ENCODE peak calls at places on chromosomes 5 and 9, in five cellular contexts. Y is CD4-positive, alpha-beta T cell; J is GM12878; V is RWPE2; E is progenitor cell of endocrine pancreas. N is an unnamed sample.

GRCh38 chr9:134659688-134660131 is 18.1 kb downstream of the COL5A1 start:
- DNase-seq in Y (no peak), J (no peak), V (peak; percentile 30), E (no peak), N (peak; percentile 52)

GRCh38 chr5:52811067-52811749 is 23.5 kb downstream of the ITGA1 start:
- DNase-seq in Y (no peak), J (no peak), V (no peak), E (no peak), N (no peak)

GRCh38 chr5:128695791-128696520 is 157.9 kb upstream of the FBN2 start:
- DNase-seq in Y (no peak), J (no peak), V (no peak), E (no peak), N (no peak)

GRCh38 chr5:143536364-143536763 is 132.9 kb upstream of the NR3C1 start:
- DNase-seq in Y (no peak), J (no peak), V (peak; percentile 76), E (no peak), N (no peak)

GRCh38 chr5:144478532-144478931 is 307.9 kb downstream of the KCTD16 start:
- DNase-seq in Y (no peak), J (no peak), V (no peak), E (no peak), N (no peak)

GRCh38 chr9:4305065-4305481 is 5.2 kb upstream of the GLIS3 start:
- DNase-seq in Y (no peak), J (no peak), V (no peak), E (no peak), N (no peak)

GRCh38 chr9:24045150-24045549 is 219.1 kb upstream of the ELAVL2 start:
- DNase-seq in Y (no peak), J (no peak), V (no peak), E (no peak), N (no peak)

GRCh38 chr9:19247420-19247819 is 16.9 kb downstream of the DENND4C start:
- DNase-seq in Y (no peak), J (no peak), V (no peak), E (no peak), N (no peak)

GRCh38 chr5:151825445-151825844 is 53.7 kb downstream of the G3BP1 start:
- DNase-seq in Y (peak; percentile 15), J (peak; percentile 17), V (no peak), E (peak; percentile 56), N (no peak)

GRCh38 chr5:59673438-59674058 is 220.0 kb downstream of the PDE4D start:
- DNase-seq in Y (no peak), J (no peak), V (no peak), E (no peak), N (no peak)

GRCh38 chr5:117645400-117645799 is 1070.8 kb upstream of the SEMA6A start:
- DNase-seq in Y (no peak), J (no peak), V (no peak), E (no peak), N (no peak)

GRCh38 chr5:167254150-167254549 is 1037.3 kb upstream of the WWC1 start:
- DNase-seq in Y (no peak), J (no peak), V (no peak), E (no peak), N (no peak)

GRCh38 chr9:17839744-17840143 is 260.9 kb downstream of the SH3GL2 start:
- DNase-seq in Y (no peak), J (no peak), V (no peak), E (no peak), N (no peak)

GRCh38 chr9:22447607-22448305 is 1.1 kb downstream of the DMRTA1 start:
- DNase-seq in Y (no peak), J (no peak), V (no peak), E (no peak), N (no peak)

GRCh38 chr9:83656952-83657351 is 34.0 kb downstream of the IDNK start:
- DNase-seq in Y (no peak), J (no peak), V (no peak), E (no peak), N (no peak)

GRCh38 chr5:66582499-66582898 is 13.7 kb upstream of the MAST4 start:
- DNase-seq in Y (no peak), J (no peak), V (no peak), E (no peak), N (no peak)

GRCh38 chr9:137665226-137665625 is 46.4 kb downstream of the EHMT1 start:
- DNase-seq in Y (no peak), J (no peak), V (no peak), E (no peak), N (no peak)

GRCh38 chr9:137666950-137667670 is 48.3 kb downstream of the EHMT1 start:
- DNase-seq in Y (no peak), J (no peak), V (no peak), E (no peak), N (peak; percentile 84)

GRCh38 chr9:137664676-137665075 is 45.9 kb downstream of the EHMT1 start:
- DNase-seq in Y (no peak), J (no peak), V (no peak), E (no peak), N (no peak)

GRCh38 chr9:137666505-137666809 is 47.7 kb downstream of the EHMT1 start:
- DNase-seq in Y (no peak), J (no peak), V (no peak), E (no peak), N (peak; percentile 73)

GRCh38 chr9:137665697-137666504 is 47.1 kb downstream of the EHMT1 start:
- DNase-seq in Y (no peak), J (no peak), V (no peak), E (no peak), N (peak; percentile 50)
- TF ChIP-seq CTCF in Y (no peak), J (no peak), V (no peak), E (peak; percentile 30), N (no peak)

GRCh38 chr5:121158433-121158832 is 693.2 kb upstream of the FTMT start:
- DNase-seq in Y (no peak), J (no peak), V (no peak), E (no peak), N (no peak)
- TF ChIP-seq CTCF in Y (no peak), J (no peak), V (no peak), E (no peak), N (no peak)

GRCh38 chr5:56451742-56452141 is 218.6 kb upstream of the ANKRD55 start:
- DNase-seq in Y (no peak), J (no peak), V (no peak), E (no peak), N (no peak)

GRCh38 chr5:56457887-56458451 is 224.8 kb upstream of the ANKRD55 start:
- DNase-seq in Y (no peak), J (no peak), V (no peak), E (no peak), N (no peak)

GRCh38 chr5:56454219-56454862 is 221.2 kb upstream of the ANKRD55 start:
- DNase-seq in Y (no peak), J (no peak), V (no peak), E (no peak), N (no peak)

GRCh38 chr5:56456002-56456401 is 222.9 kb upstream of the ANKRD55 start:
- DNase-seq in Y (no peak), J (no peak), V (no peak), E (no peak), N (no peak)

DNA sequence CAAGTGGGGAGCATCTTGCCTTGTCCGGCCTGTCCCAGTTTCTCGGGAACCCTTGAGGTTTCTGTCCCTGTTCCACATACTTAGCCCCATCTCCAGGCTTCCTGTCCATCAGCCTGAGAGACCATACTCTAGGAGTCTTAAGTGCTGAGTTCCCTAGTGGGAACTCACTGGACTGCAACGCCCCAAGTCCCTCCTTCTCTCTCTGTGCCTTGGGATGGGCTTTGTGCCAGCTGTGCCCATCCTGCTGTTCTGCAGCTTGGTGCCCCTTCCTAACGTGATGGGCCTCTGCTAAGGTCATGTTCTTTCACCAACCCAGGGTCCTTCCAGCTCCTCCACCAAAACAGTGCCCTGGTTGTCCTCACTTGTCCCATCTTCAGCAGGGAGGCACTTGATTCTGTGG is 222.3 kb upstream of the ANKRD55 start:
- DNase-seq in Y (no peak), J (no peak), V (no peak), E (no peak), N (no peak)
- TF ChIP-seq CTCF in Y (no peak), J (no peak), V (no peak), E (no peak), N (no peak)

GRCh38 chr9:128829477-128830251 is at the start of gene SPOUT1:
- DNase-seq in Y (peak; percentile 90), J (peak; percentile 77), V (peak; percentile 93), E (peak; percentile 87), N (peak; percentile 97)

GRCh38 chr9:128824911-128825310 is 4.7 kb downstream of the SPOUT1 start:
- DNase-seq in Y (no peak), J (no peak), V (no peak), E (no peak), N (no peak)

GRCh38 chr9:128825923-128826702 is 3.5 kb downstream of the SPOUT1 start:
- DNase-seq in Y (no peak), J (no peak), V (no peak), E (no peak), N (no peak)

GRCh38 chr9:128828719-128829452 is 708 bp downstream of the SPOUT1 start:
- DNase-seq in Y (no peak), J (no peak), V (no peak), E (no peak), N (no peak)

DNA sequence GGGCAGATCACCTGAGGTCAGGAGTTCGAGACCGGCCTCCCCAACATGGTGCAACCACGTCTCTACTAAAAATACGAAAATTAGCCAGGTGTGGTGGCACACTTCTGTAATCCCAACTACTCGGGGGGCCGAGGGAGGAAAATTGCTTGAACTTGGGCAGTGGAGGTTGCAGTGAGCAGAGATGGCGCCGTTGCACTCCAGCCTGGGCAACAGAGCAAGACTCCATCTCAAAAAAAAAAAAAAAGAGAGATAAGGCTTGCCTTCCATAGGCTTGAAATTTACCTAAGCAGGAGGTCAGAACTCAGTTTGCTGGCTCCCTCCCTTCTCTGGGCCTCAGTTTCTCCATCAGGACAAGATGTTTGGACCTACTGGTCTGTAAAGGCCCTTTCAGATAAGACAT is 1.3 kb downstream of the SPOUT1 start:
- DNase-seq in Y (no peak), J (no peak), V (no peak), E (no peak), N (no peak)
- TF ChIP-seq CTCF in Y (no peak), J (no peak), V (no peak), E (no peak), N (no peak)